ENCODE peak calls at places on chromosomes 12 and 14, in four cellular contexts. L is astrocyte of the spinal cord, T is B cell, Y is NCI-H1417. C is an unnamed sample.

GRCh38 chr12:72010365-72010764 is 71.7 kb downstream of the TPH2 start:
- DNase-seq in L (peak), T (no peak), Y (no peak), C (peak)

GRCh38 chr12:46473634-46474201 is 101.1 kb upstream of the SLC38A2 start:
- DNase-seq in L (peak), T (peak), Y (peak), C (peak)

GRCh38 chr14:22973217-22974032 is 8.9 kb downstream of the AJUBA start:
- DNase-seq in L (peak), T (peak), Y (peak), C (peak)

GRCh38 chr12:14845350-14845750 is 2.0 kb upstream of the ART4 start:
- DNase-seq in L (peak), T (peak), Y (peak), C (peak)

GRCh38 chr12:130184531-130185090 is 22.3 kb downstream of the FZD10 start:
- DNase-seq in L (no peak), T (no peak), Y (no peak), C (no peak)

GRCh38 chr12:6773662-6774351 is 1.5 kb downstream of the LAG3 start:
- DNase-seq in L (no peak), T (no peak), Y (no peak), C (no peak)

GRCh38 chr14:72715910-72716268 is 178.0 kb downstream of the DPF3 start:
- DNase-seq in L (no peak), T (no peak), Y (no peak), C (no peak)

GRCh38 chr12:105051981-105052380 is 32.3 kb downstream of the ALDH1L2 start:
- DNase-seq in L (no peak), T (no peak), Y (no peak), C (no peak)

GRCh38 chr14:72512925-72513324 is 381.0 kb downstream of the DPF3 start:
- DNase-seq in L (no peak), T (no peak), Y (no peak), C (no peak)

GRCh38 chr14:22980672-22981089 is 1.7 kb downstream of the AJUBA start:
- DNase-seq in L (peak), T (no peak), Y (no peak), C (no peak)

GRCh38 chr12:17459214-17459613 is 630.8 kb downstream of the RERGL start:
- DNase-seq in L (no peak), T (no peak), Y (no peak), C (no peak)

GRCh38 chr14:66790101-66790500 is 282.2 kb downstream of the GPHN start:
- DNase-seq in L (no peak), T (no peak), Y (no peak), C (no peak)

GRCh38 chr12:85632390-85632789 is 203.8 kb downstream of the RASSF9 start:
- DNase-seq in L (no peak), T (no peak), Y (no peak), C (no peak)

GRCh38 chr12:6963016-6963731 is 7.3 kb downstream of the PHB2 start:
- DNase-seq in L (no peak), T (no peak), Y (peak), C (no peak)

GRCh38 chr12:54853933-54854538 is at the start of gene MUCL1:
- DNase-seq in L (peak), T (peak), Y (peak), C (peak)

GRCh38 chr14:50605776-50606175 is 45.8 kb downstream of the ATL1 start:
- DNase-seq in L (peak), T (no peak), Y (no peak), C (peak)

GRCh38 chr12:50211392-50212070 is 44.4 kb upstream of the CERS5 start:
- DNase-seq in L (peak), T (no peak), Y (no peak), C (no peak)

GRCh38 chr12:85661461-85662208 is 174.6 kb downstream of the RASSF9 start:
- DNase-seq in L (no peak), T (no peak), Y (no peak), C (no peak)

GRCh38 chr14:37665951-37666350 is 70.5 kb downstream of the TTC6 start:
- DNase-seq in L (no peak), T (no peak), Y (no peak), C (no peak)

GRCh38 chr12:3491938-3492867 is 1.2 kb downstream of the PRMT8 start:
- DNase-seq in L (peak), T (peak), Y (peak), C (peak)

GRCh38 chr12:53427905-53428594 is 4.4 kb downstream of the AMHR2 start:
- DNase-seq in L (peak), T (no peak), Y (no peak), C (peak)

GRCh38 chr12:128387811-128388422 is 120.9 kb downstream of the TMEM132C start:
- DNase-seq in L (no peak), T (peak), Y (peak), C (no peak)

GRCh38 chr14:41865894-41866293 is 259.2 kb downstream of the LRFN5 start:
- DNase-seq in L (no peak), T (no peak), Y (no peak), C (no peak)

C was measured in brain microvascular endothelial cell.